ENCODE peak calls at places on chromosome 20, in nine cellular contexts. T is A549; R is AG04450; H is fibroblast of pulmonary artery; E is naive thymus-derived CD4-positive, alpha-beta T cell; D is cardiac muscle cell; U is uterus; N is mucosa of descending colon; V is choroid plexus epithelial cell. F is an unnamed sample.

GRCh38 chr20:20548527-20549266 is 163.7 kb downstream of the RALGAPA2 start:
- DNase-seq in T (no peak), R (no peak), H (no peak), E (no peak), D (no peak), U (no peak), N (no peak), V (no peak), F (no peak)

GRCh38 chr20:32585011-32585518 is at the start of gene NOL4L:
- DNase-seq in T (no peak), R (no peak), H (no peak), E (peak), D (peak), U (no peak), N (no peak), V (peak), F (peak)

GRCh38 chr20:10332656-10333421 is 101.2 kb downstream of the MKKS start:
- DNase-seq in T (no peak), R (no peak), H (no peak), E (no peak), D (no peak), U (no peak), N (no peak), V (peak), F (no peak)

GRCh38 chr20:40982415-40983145 is 46.0 kb upstream of the TOP1 start:
- DNase-seq in T (no peak), R (no peak), H (no peak), E (no peak), D (no peak), U (no peak), N (no peak), V (no peak), F (no peak)

GRCh38 chr20:23091741-23092408 is 5.8 kb upstream of the CD93 start:
- DNase-seq in T (no peak), R (no peak), H (no peak), E (no peak), D (no peak), U (no peak), N (no peak), V (peak), F (no peak)

GRCh38 chr20:46520976-46521579 is 7.7 kb upstream of the ZNF334 start:
- DNase-seq in T (peak), R (peak), H (peak), E (peak), D (peak), U (no peak), N (peak), V (peak), F (peak)

GRCh38 chr20:6632187-6632586 is 135.3 kb upstream of the BMP2 start:
- DNase-seq in T (no peak), R (no peak), H (peak), E (no peak), D (peak), U (peak), N (peak), V (peak), F (no peak)

GRCh38 chr20:11431613-11432012 is 486.1 kb upstream of the BTBD3 start:
- DNase-seq in T (no peak), R (no peak), H (peak), E (no peak), D (no peak), U (no peak), N (no peak), V (peak), F (no peak)

GRCh38 chr20:50333856-50334255 is 143.2 kb downstream of the CEBPB start:
- DNase-seq in T (no peak), R (peak), H (peak), E (no peak), D (no peak), U (no peak), N (no peak), V (peak), F (no peak)
- H3K4me3 ChIP-seq in T (no peak), R (no peak), H (no peak), E (no peak), D (no peak), U (no peak), N (no peak), V (no peak), F (no peak)

GRCh38 chr20:47988601-47989116 is 203.4 kb upstream of the SULF2 start:
- DNase-seq in T (no peak), R (no peak), H (no peak), E (no peak), D (peak), U (no peak), N (no peak), V (no peak), F (no peak)

GRCh38 chr20:47981242-47981641 is 196.0 kb upstream of the SULF2 start:
- DNase-seq in T (no peak), R (no peak), H (no peak), E (no peak), D (no peak), U (no peak), N (no peak), V (no peak), F (no peak)

GRCh38 chr20:47984437-47984836 is 199.2 kb upstream of the SULF2 start:
- DNase-seq in T (no peak), R (no peak), H (no peak), E (no peak), D (no peak), U (no peak), N (no peak), V (no peak), F (no peak)

GRCh38 chr20:47982574-47983360 is 197.5 kb upstream of the SULF2 start:
- DNase-seq in T (no peak), R (no peak), H (no peak), E (no peak), D (no peak), U (no peak), N (no peak), V (no peak), F (no peak)

GRCh38 chr20:47985092-47985850 is 200.0 kb upstream of the SULF2 start:
- DNase-seq in T (peak), R (no peak), H (peak), E (no peak), D (peak), U (no peak), N (no peak), V (peak), F (no peak)
- H3K4me3 ChIP-seq in T (no peak), R (no peak), H (no peak), E (no peak), D (no peak), U (no peak), N (no peak), V (no peak), F (no peak)

DNA sequence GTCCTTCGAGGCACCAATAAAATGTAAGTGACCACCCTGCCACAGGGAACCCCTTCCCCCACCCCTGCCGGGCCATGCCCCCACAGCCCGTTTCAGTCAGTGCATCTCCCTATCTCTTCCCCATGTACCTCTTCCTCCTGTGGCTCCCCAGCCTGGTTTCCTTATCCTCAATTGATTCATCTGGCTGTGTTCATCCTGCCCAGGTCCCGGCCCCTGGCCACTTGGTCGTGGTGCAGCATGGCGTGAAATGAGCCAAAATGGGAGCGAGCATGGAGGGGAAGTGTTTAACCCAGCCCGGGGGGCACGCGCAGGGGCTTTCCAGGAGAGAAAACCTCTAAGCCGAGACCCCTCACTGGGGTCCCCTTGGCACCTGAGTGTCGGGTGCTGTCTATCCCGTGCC is 35.9 kb downstream of the HM13 start:
- DNase-seq in T (no peak), R (no peak), H (no peak), E (no peak), D (no peak), U (no peak), N (no peak), V (no peak), F (no peak)
- H3K4me3 ChIP-seq in T (no peak), R (no peak), H (no peak), E (no peak), D (no peak), U (no peak), N (no peak), V (no peak), F (no peak)

DNA sequence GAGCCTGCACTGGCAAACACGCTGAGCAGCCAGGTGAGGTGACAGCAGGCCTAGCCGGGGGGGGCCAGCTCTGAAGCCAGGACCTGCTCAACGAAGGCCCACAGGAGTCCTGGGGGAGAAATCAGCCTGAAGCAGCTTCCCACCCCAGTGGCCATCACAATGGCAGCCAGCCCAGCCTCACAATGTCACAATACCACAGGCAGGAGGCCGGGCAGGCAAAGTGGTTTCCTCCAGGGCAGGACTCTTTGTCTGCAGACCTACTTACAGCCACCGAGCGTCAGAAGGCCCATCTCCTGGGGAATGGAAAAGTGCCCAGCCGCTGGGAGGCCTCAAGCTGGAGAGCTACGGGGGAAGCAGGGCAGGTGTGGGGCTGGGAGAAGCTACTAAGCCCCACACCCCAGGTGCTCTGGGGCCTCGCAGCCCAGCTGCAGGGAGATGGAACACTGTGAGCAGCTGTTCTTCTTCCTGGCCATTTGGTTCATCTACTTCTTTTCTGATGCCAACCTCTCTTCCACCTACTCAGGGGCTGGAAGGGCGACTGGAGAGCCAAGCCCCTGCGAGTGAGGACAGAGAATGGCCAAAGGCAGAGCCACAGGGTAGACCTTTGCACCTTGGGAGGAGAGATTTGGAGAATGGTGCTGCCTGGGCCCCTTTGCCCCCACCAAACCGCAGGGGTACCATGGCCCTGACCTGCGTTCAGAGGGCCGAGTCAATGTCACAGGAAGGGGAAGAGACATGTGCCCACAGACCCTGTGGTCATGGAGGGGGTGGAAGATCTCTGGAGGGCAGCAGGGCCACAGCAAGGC is 22.3 kb upstream of the AVP start:
- DNase-seq in T (no peak), R (no peak), H (no peak), E (no peak), D (no peak), U (no peak), N (no peak), V (no peak), F (no peak)
- H3K4me3 ChIP-seq in T (no peak), R (no peak), H (no peak), E (no peak), D (no peak), U (no peak), N (no peak), V (no peak), F (no peak)

DNA sequence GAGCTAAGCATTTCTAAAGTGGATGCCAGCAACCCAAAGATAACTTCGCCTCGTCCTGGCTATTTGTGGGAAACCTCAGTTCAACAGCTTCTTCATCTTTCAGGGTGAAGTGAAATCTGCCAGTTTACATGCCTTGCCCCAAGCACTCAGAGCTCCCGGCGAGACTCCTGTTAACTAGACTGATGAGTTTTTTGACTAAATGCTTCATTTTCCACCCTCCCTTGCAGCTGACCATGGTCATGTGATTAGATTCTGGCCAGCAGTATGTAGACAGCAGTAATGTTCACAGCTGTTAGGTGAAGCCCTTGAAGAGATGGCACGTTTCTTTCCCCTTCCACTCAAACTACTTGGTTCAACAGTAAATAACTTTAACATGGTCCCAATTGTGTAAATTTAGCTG is 718.8 kb upstream of the FLRT3 start:
- DNase-seq in T (no peak), R (no peak), H (peak), E (no peak), D (peak), U (peak), N (no peak), V (no peak), F (no peak)
- H3K4me3 ChIP-seq in T (no peak), R (no peak), H (no peak), E (no peak), D (no peak), U (no peak), N (no peak), V (no peak), F (no peak)

GRCh38 chr20:36645353-36645752 is 643 bp downstream of the SLA2 start:
- DNase-seq in T (no peak), R (no peak), H (no peak), E (no peak), D (no peak), U (no peak), N (no peak), V (no peak), F (no peak)

GRCh38 chr20:36647194-36648121 is 1.5 kb upstream of the SLA2 start:
- DNase-seq in T (no peak), R (no peak), H (no peak), E (no peak), D (peak), U (no peak), N (no peak), V (no peak), F (no peak)

GRCh38 chr20:36646678-36647077 is 682 bp upstream of the SLA2 start:
- DNase-seq in T (no peak), R (no peak), H (no peak), E (no peak), D (no peak), U (no peak), N (no peak), V (no peak), F (no peak)

GRCh38 chr20:36644713-36645109 is 1.3 kb downstream of the SLA2 start:
- DNase-seq in T (no peak), R (no peak), H (no peak), E (peak), D (no peak), U (no peak), N (no peak), V (no peak), F (no peak)

DNA sequence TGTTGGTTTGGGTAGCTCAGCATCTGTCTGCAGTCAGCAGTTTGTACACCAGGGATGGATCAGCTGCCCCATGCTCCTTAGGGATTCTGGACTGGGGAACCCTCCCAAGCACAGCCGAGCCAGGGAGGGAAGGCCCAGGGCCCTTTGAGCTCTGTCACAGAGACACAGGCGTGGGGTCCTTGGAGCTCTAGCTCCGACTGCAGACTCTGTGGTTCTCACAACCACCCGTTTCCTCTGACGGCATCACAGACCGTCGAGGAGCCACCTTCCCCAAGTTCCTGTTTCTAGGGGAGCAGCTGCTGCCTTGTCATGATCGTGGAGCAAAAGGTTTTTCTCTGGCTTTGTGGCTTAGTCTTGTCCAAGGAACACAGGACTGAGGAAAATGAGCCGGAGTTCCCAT is at the start of gene SLA2:
- DNase-seq in T (no peak), R (no peak), H (no peak), E (peak), D (no peak), U (no peak), N (peak), V (no peak), F (peak)
- H3K4me3 ChIP-seq in T (no peak), R (no peak), H (no peak), E (peak), D (no peak), U (no peak), N (no peak), V (no peak), F (peak)

GRCh38 chr20:25251019-25251418 is 3.1 kb downstream of the PYGB start:
- DNase-seq in T (no peak), R (no peak), H (no peak), E (no peak), D (no peak), U (no peak), N (no peak), V (no peak), F (no peak)
- H3K4me3 ChIP-seq in T (peak), R (no peak), H (no peak), E (no peak), D (peak), U (no peak), N (no peak), V (peak), F (no peak)

GRCh38 chr20:62623488-62624324 is 18.6 kb upstream of the SLCO4A1 start:
- DNase-seq in T (peak), R (peak), H (peak), E (peak), D (peak), U (peak), N (peak), V (peak), F (peak)
- H3K4me3 ChIP-seq in T (peak), R (no peak), H (no peak), E (peak), D (no peak), U (no peak), N (no peak), V (no peak), F (no peak)

GRCh38 chr20:58669287-58670006 is 18.4 kb downstream of the STX16 start:
- DNase-seq in T (no peak), R (no peak), H (no peak), E (no peak), D (no peak), U (no peak), N (no peak), V (no peak), F (no peak)
- H3K4me3 ChIP-seq in T (no peak), R (no peak), H (no peak), E (no peak), D (no peak), U (no peak), N (no peak), V (no peak), F (no peak)

GRCh38 chr20:1893721-1894470 is 1.3 kb upstream of the SIRPA start:
- DNase-seq in T (no peak), R (no peak), H (peak), E (no peak), D (peak), U (peak), N (no peak), V (no peak), F (no peak)
- H3K4me3 ChIP-seq in T (peak), R (peak), H (peak), E (no peak), D (peak), U (peak), N (peak), V (peak), F (no peak)

F was measured in CD4-positive, alpha-beta memory T cell.